ENCODE peak calls at places on chromosomes 12 and 14, in seven cellular contexts. J is IMR-90, B is AG04450, W is cardiac fibroblast, S is MM.1S, E is coronary artery, D is uterus. Q is an unnamed sample.

GRCh38 chr12:40522837-40523236 is 169.4 kb upstream of the CNTN1 start:
- DNase-seq in S (no peak), D (no peak), B (no peak), W (no peak), J (no peak), E (no peak), Q (no peak)

GRCh38 chr14:101819251-101819990 is 57.9 kb downstream of the PPP2R5C start:
- DNase-seq in E (no peak), J (no peak), D (no peak), W (no peak), B (no peak), S (no peak), Q (no peak)

GRCh38 chr12:54159140-54159539 is 29.6 kb downstream of the SMUG1 start:
- DNase-seq in W (no peak), J (no peak), E (no peak), S (peak; percentile 68), B (no peak), D (no peak), Q (no peak)

GRCh38 chr14:31895206-31895605 is 181.9 kb upstream of the ARHGAP5 start:
- DNase-seq in W (peak; percentile 89), S (no peak), B (peak; percentile 55), D (no peak), E (no peak), J (peak; percentile 89), Q (peak; percentile 59)

GRCh38 chr14:50783542-50783941 is 47.4 kb downstream of the NIN start:
- DNase-seq in W (no peak), S (no peak), B (no peak), J (no peak), E (no peak), D (no peak), Q (no peak)

GRCh38 chr14:103859416-103860202 is 12.2 kb upstream of the PPP1R13B start:
- DNase-seq in D (no peak), E (no peak), S (no peak), J (no peak), W (no peak), B (no peak), Q (no peak)

GRCh38 chr12:120194226-120194533 is 335 bp downstream of the GCN1 start:
- DNase-seq in B (no peak), J (no peak), S (no peak), D (no peak), E (no peak), W (peak; percentile 22), Q (no peak)

GRCh38 chr14:29144598-29144997 is 378.0 kb downstream of the FOXG1 start:
- DNase-seq in E (no peak), W (peak; percentile 98), S (no peak), D (no peak), J (peak; percentile 99), B (peak; percentile 94), Q (peak; percentile 96)

GRCh38 chr12:904010-904414 is 45.5 kb downstream of the RAD52 start:
- DNase-seq in S (no peak), D (no peak), W (no peak), E (no peak), J (no peak), B (no peak), Q (no peak)

GRCh38 chr12:69052613-69053408 is 119.8 kb upstream of the CPM start:
- DNase-seq in W (peak; percentile 94), E (no peak), D (no peak), J (peak; percentile 83), B (peak; percentile 44), S (peak; percentile 9), Q (peak; percentile 93)

GRCh38 chr14:23375527-23376251 is 1.2 kb upstream of the CMTM5 start:
- DNase-seq in W (no peak), B (no peak), E (no peak), S (no peak), D (no peak), J (no peak), Q (no peak)

GRCh38 chr12:34597548-34598351 is 575.5 kb downstream of the ALG10 start:
- DNase-seq in S (no peak), W (no peak), J (no peak), E (peak; percentile 45), D (no peak), B (no peak), Q (no peak)

GRCh38 chr12:125549836-125550235 is 484.6 kb downstream of the AACS start:
- DNase-seq in W (no peak), E (no peak), D (no peak), J (no peak), B (no peak), S (no peak), Q (no peak)

GRCh38 chr12:58346032-58346632 is 404.8 kb downstream of the ATP23 start:
- DNase-seq in S (peak; percentile 49), W (peak; percentile 66), J (peak; percentile 62), B (no peak), E (no peak), D (no peak), Q (peak; percentile 41)

GRCh38 chr12:118330421-118331018 is 42.2 kb downstream of the TAOK3 start:
- DNase-seq in W (peak; percentile 67), D (no peak), B (peak; percentile 61), E (no peak), J (peak; percentile 89), S (no peak), Q (peak; percentile 79)

GRCh38 chr12:105092336-105092735 is 8.1 kb upstream of the ALDH1L2 start:
- DNase-seq in D (no peak), E (no peak), S (no peak), B (no peak), W (no peak), J (no peak), Q (no peak)

GRCh38 chr14:88533203-88533602 is 21.6 kb downstream of the PTPN21 start:
- DNase-seq in S (no peak), D (no peak), B (no peak), E (no peak), J (peak; percentile 65), W (no peak), Q (no peak)

GRCh38 chr14:88535813-88536212 is 19.0 kb downstream of the PTPN21 start:
- DNase-seq in D (no peak), B (no peak), J (no peak), S (no peak), W (no peak), E (no peak), Q (no peak)

DNA sequence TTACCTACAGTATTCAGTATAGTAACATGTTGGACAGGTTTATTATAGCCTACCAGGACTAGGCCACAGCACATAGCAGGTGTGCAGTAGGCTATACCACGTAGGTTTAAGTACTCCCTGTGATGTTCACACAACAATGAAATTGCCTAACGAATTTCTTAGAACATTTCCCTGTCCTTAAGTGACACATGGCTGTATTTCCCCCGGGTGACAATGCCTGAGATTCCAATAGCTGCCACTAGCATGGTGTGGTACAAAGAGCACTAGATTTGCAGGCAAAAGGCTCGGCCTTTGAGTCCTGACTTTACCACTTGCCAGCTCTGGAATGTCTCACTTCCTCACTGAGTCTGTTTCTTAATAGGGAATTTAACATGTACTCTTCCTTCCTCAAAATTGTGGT is 19.7 kb downstream of the PTPN21 start:
- DNase-seq in W (no peak), D (no peak), E (no peak), J (no peak), B (no peak), S (no peak), Q (peak; percentile 12)
- TF ChIP-seq CTCF in W (no peak), D (no peak), E (no peak), J (no peak), B (no peak), S (no peak), Q (no peak)

GRCh38 chr14:68495101-68495637 is 297.7 kb downstream of the ZFP36L1 start:
- DNase-seq in B (no peak), J (no peak), W (no peak), D (peak; percentile 52), S (no peak), E (no peak), Q (no peak)
- H3K4me3 ChIP-seq in B (no peak overlapping the region), J (no peak overlapping the region), W (no peak overlapping the region), D (no peak overlapping the region), S (no peak overlapping the region), E (no peak overlapping the region), Q (no peak overlapping the region)

DNA sequence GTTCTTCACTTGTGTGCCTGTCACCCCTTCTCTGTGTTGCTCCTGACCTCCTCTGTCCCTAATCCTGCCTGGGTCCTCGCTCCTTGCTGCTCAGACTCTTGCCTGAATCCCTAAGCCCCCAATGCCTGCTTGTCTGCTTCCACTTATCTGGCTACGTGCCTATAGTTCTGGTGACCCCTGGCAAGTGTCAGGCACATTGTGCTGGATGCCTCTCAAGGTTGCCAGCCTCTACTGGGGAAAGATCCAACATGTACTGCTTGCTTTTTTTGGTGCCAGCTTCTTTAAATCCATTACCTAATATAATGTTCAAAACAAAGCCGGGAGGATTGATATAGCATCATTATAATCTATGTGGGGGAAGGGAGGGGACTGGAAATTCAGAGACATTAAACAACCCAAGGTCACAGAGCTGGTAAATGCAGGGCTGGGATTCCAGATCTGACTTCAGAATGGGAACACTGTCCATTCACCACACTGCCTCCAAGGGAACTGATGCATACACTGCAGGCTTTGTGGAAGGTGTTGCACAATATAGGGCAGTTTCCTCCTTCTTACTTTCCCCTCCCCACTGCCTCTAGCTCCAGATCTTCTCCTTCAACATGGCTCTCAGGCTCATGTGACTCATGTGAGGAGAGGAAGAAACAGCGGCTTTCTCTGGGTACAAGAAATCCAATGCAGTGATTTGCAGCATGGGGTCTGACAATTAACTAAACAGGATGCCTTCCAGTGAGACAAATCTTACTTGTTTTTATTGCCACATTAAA is 447.8 kb upstream of the CCDC196 start:
- DNase-seq in S (no peak), D (peak; percentile 37), B (no peak), W (peak; percentile 84), J (peak; percentile 0), E (no peak), Q (peak; percentile 9)
- TF ChIP-seq CTCF in S (no peak), D (no peak), B (no peak), W (peak; percentile 26), J (no peak), E (no peak), Q (no peak)

GRCh38 chr12:12558291-12558690 is 4.4 kb downstream of the DUSP16 start:
- DNase-seq in D (no peak), J (no peak), B (no peak), W (no peak), S (no peak), E (no peak), Q (no peak)

GRCh38 chr12:12560587-12561304 is 1.9 kb downstream of the DUSP16 start:
- DNase-seq in S (peak; percentile 53), J (peak; percentile 69), B (no peak), D (peak; percentile 78), W (peak; percentile 81), E (no peak), Q (peak; percentile 58)

GRCh38 chr12:12557733-12558132 is 4.9 kb downstream of the DUSP16 start:
- DNase-seq in W (no peak), S (no peak), D (no peak), B (no peak), J (no peak), E (no peak), Q (no peak)

GRCh38 chr12:12561305-12562015 is 1.2 kb downstream of the DUSP16 start:
- DNase-seq in S (peak; percentile 56), E (peak; percentile 88), D (peak; percentile 74), W (peak; percentile 63), B (no peak), J (peak; percentile 46), Q (peak; percentile 70)

DNA sequence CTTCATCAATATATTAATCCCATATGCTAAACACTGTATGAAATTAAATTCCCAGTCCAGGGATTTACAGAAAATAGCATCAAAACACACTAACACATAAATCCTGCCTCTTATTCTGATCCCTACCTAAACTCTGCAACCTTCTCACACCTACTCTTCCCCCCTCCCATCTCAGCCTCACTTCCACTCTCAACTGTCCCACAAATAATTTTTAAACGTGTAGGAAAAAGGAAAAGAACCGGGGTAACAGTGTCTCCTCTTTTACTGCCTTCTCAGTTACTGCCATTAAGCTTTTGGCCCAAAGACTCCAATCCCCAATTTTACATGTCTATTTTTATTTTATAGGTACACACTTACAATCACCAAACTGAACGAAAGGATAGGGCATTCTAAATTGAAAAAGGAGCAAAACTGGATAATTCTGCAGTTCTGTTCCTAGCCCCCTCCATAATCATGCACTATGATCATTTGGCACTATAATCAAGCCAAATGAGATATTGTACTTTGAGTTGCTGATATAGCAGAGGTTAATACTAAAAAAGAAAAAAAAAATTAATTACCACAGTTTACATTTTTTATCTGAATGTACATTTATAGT is 2.9 kb downstream of the DUSP16 start:
- DNase-seq in J (no peak), B (no peak), W (no peak), D (no peak), E (no peak), S (no peak), Q (no peak)
- H3K4me3 ChIP-seq in J (no peak overlapping the region), B (peak overlapping the region; percentile 18), W (no peak overlapping the region), D (no peak overlapping the region), E (no peak overlapping the region), S (no peak overlapping the region), Q (peak overlapping the region; percentile 13)